ENCODE peak calls at places on chromosomes 1 and 21, in four cellular contexts. X is CD8-positive, alpha-beta T cell; P is left ventricle myocardium inferior; E is adrenal gland. Y is an unnamed sample.

GRCh38 chr1:48107516-48107915 is 110.3 kb upstream of the TRABD2B start:
- DNase-seq in X (no peak), P (no peak), E (no peak), Y (no peak)

GRCh38 chr1:32963746-32964460 is 706 bp downstream of the RNF19B start:
- DNase-seq in X (peak; percentile 67), P (peak; percentile 51), E (peak; percentile 60), Y (peak; percentile 76)

GRCh38 chr1:234918216-234918841 is 210.3 kb downstream of the TOMM20 start:
- DNase-seq in X (no peak), P (peak; percentile 38), E (no peak), Y (no peak)

GRCh38 chr1:227225715-227226346 is 92.5 kb downstream of the CDC42BPA start:
- DNase-seq in X (no peak), P (no peak), E (peak; percentile 25), Y (no peak)

GRCh38 chr1:114345930-114346479 is 165.0 kb downstream of the TRIM33 start:
- DNase-seq in X (no peak), P (peak; percentile 28), E (peak; percentile 28), Y (no peak)

GRCh38 chr1:187958207-187958606 is 1129.5 kb downstream of the PLA2G4A start:
- DNase-seq in X (no peak), P (no peak), E (no peak), Y (no peak)

GRCh38 chr1:109790735-109791494 is 27.2 kb upstream of the EPS8L3 start:
- DNase-seq in X (peak; percentile 87), P (peak; percentile 39), E (peak; percentile 41), Y (peak; percentile 69)

GRCh38 chr1:223230161-223230881 is 87.3 kb upstream of the TLR5 start:
- DNase-seq in X (no peak), P (no peak), E (no peak), Y (no peak)

GRCh38 chr1:21759818-21760217 is 23.1 kb downstream of the USP48 start:
- DNase-seq in X (no peak), P (no peak), E (no peak), Y (no peak)

GRCh38 chr21:36126621-36127110 is 8.2 kb upstream of the CBR3 start:
- DNase-seq in X (no peak), P (no peak), E (no peak), Y (no peak)

GRCh38 chr1:160826546-160826945 is 30.6 kb downstream of the LY9 start:
- DNase-seq in X (no peak), P (no peak), E (no peak), Y (no peak)

GRCh38 chr1:70140894-70141293 is 64.5 kb downstream of the LRRC40 start:
- DNase-seq in X (no peak), P (no peak), E (no peak), Y (no peak)

GRCh38 chr1:47280142-47280541 is 33.8 kb downstream of the STIL start:
- DNase-seq in X (no peak), P (no peak), E (no peak), Y (no peak)

GRCh38 chr1:34746101-34746500 is 8.7 kb upstream of the GJB5 start:
- DNase-seq in X (no peak), P (no peak), E (no peak), Y (no peak)

GRCh38 chr1:224435318-224435763 is 744 bp upstream of the WDR26 start:
- DNase-seq in X (no peak), P (no peak), E (no peak), Y (no peak)

GRCh38 chr1:33222381-33222780 is 33.9 kb upstream of the ZNF362 start:
- DNase-seq in X (no peak), P (no peak), E (no peak), Y (no peak)

GRCh38 chr1:40625076-40625475 is 40.4 kb downstream of the RIMS3 start:
- DNase-seq in X (peak; percentile 37), P (no peak), E (peak; percentile 71), Y (peak; percentile 11)

GRCh38 chr1:117128323-117129079 is 7.0 kb upstream of the TRIM45 start:
- DNase-seq in X (no peak), P (no peak), E (no peak), Y (no peak)

GRCh38 chr1:53356637-53357036 is 28.8 kb upstream of the LRP8 start:
- DNase-seq in X (no peak), P (no peak), E (no peak), Y (no peak)

GRCh38 chr21:20647603-20648002 is 350.6 kb upstream of the NCAM2 start:
- DNase-seq in X (no peak), P (no peak), E (no peak), Y (no peak)

GRCh38 chr1:80799457-80799856 is 1001.3 kb upstream of the ADGRL2 start:
- DNase-seq in X (no peak), P (no peak), E (no peak), Y (no peak)

GRCh38 chr1:211589782-211590721 is 11.1 kb upstream of the SLC30A1 start:
- DNase-seq in X (no peak), P (peak; percentile 71), E (peak; percentile 61), Y (no peak)

GRCh38 chr1:47785561-47786271 is 211.5 kb downstream of the TRABD2B start:
- DNase-seq in X (no peak), P (no peak), E (peak; percentile 44), Y (no peak)

GRCh38 chr1:121522061-121522759 is 337.4 kb downstream of the SRGAP2C start:
- DNase-seq in X (no peak), P (no peak), E (no peak), Y (no peak)

GRCh38 chr1:10765734-10766478 is 30.5 kb downstream of the CASZ1 start:
- DNase-seq in X (no peak), P (no peak), E (no peak), Y (no peak)

GRCh38 chr1:220874201-220874655 is 5.0 kb upstream of the HLX start:
- DNase-seq in X (no peak), P (no peak), E (peak; percentile 34), Y (no peak)

GRCh38 chr1:147509786-147510360 is 31.4 kb upstream of the BCL9 start:
- DNase-seq in X (no peak), P (peak; percentile 35), E (peak; percentile 85), Y (no peak)

GRCh38 chr21:37269481-37269880 is 2.3 kb upstream of the VPS26C start:
- DNase-seq in X (no peak), P (no peak), E (no peak), Y (no peak)

GRCh38 chr1:103953386-103953785 is 203.7 kb downstream of the AMY1C start:
- DNase-seq in X (no peak), P (no peak), E (no peak), Y (no peak)

GRCh38 chr1:96995351-96995750 is 273.8 kb downstream of the PTBP2 start:
- DNase-seq in X (no peak), P (no peak), E (no peak), Y (no peak)

GRCh38 chr1:44170281-44170823 is 28.9 kb upstream of the KLF18 start:
- DNase-seq in X (no peak), P (no peak), E (no peak), Y (no peak)

GRCh38 chr1:180935326-180936109 is 22.8 kb downstream of the KIAA1614 start:
- DNase-seq in X (no peak), P (no peak), E (no peak), Y (peak; percentile 60)

GRCh38 chr1:199422206-199422605 is 605.3 kb upstream of the NR5A2 start:
- DNase-seq in X (no peak), P (no peak), E (no peak), Y (no peak)

GRCh38 chr21:45364464-45365185 is 40.3 kb upstream of the COL18A1 start:
- DNase-seq in X (no peak), P (no peak), E (peak; percentile 41), Y (no peak)

GRCh38 chr1:6909857-6910256 is 124.6 kb downstream of the CAMTA1 start:
- DNase-seq in X (no peak), P (no peak), E (no peak), Y (no peak)

GRCh38 chr1:157920748-157921147 is 72.7 kb upstream of the KIRREL1 start:
- DNase-seq in X (no peak), P (no peak), E (no peak), Y (no peak)

GRCh38 chr1:177629526-177629925 is 340.3 kb downstream of the SEC16B start:
- DNase-seq in X (no peak), P (no peak), E (no peak), Y (no peak)

GRCh38 chr1:19319196-19319595 is 7.1 kb downstream of the SLC66A1 start:
- DNase-seq in X (no peak), P (no peak), E (peak; percentile 4), Y (no peak)
- H3K4me3 ChIP-seq in X (no peak overlapping the region), P (no peak overlapping the region), E (no peak overlapping the region), Y (no peak overlapping the region)

GRCh38 chr1:241555526-241555925 is 23.3 kb downstream of the KMO start:
- DNase-seq in X (no peak), P (no peak), E (no peak), Y (no peak)

GRCh38 chr1:241557551-241558193 is 25.5 kb downstream of the KMO start:
- DNase-seq in X (no peak), P (no peak), E (no peak), Y (no peak)

DNA sequence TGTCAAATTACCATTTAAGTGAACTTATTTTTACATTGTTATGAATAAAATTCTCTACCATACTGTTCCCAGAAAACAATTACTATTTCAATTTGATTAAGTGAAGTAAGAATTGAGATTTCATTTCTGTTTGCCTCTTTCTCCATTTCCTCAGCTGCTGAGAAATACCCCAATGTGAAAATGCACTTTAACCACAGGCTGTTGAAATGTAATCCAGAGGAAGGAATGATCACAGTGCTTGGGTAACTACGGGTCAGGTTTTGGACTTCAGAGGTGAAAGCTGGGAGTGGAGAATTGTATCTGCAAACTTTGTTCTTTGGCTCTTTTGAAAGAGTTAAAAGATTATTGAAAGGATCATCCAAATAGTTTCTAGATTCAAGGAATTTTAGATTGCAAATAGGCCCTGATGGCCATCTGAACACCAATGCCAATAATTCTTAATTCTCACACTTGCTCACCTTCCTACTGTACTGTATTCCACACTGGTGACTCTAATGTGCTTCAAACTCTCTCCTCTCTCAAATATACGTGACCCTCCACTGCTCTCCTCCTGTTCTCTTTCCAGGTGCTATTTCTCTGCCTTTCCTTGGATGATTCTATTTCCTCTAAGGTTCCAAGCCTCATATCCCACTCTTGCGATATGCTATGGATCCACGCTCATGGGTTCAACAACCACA is 28.5 kb downstream of the KMO start:
- DNase-seq in X (no peak), P (no peak), E (no peak), Y (no peak)
- TF ChIP-seq CTCF in X (no peak), P (no peak), E (no peak), Y (no peak)

GRCh38 chr1:155759966-155760630 is 71.2 kb downstream of the DAP3 start:
- DNase-seq in X (no peak), P (no peak), E (no peak), Y (no peak)
- H3K36me3 ChIP-seq in X (peaks cover 29% of the 10 kb centered on the region), P (peaks cover 87% of the 10 kb centered on the region), E (no peaks in the 10 kb centered on the region), Y (peaks cover 25% of the 10 kb centered on the region)

GRCh38 chr1:246791303-246791918 is 67.2 kb downstream of the SCCPDH start:
- DNase-seq in X (no peak), P (no peak), E (no peak), Y (no peak)

GRCh38 chr1:246790364-246790763 is 66.2 kb downstream of the SCCPDH start:
- DNase-seq in X (no peak), P (no peak), E (no peak), Y (no peak)

GRCh38 chr1:246792603-246793002 is 68.4 kb downstream of the SCCPDH start:
- DNase-seq in X (no peak), P (no peak), E (no peak), Y (no peak)

GRCh38 chr1:246789454-246790339 is 65.5 kb downstream of the SCCPDH start:
- DNase-seq in X (no peak), P (no peak), E (no peak), Y (no peak)

DNA sequence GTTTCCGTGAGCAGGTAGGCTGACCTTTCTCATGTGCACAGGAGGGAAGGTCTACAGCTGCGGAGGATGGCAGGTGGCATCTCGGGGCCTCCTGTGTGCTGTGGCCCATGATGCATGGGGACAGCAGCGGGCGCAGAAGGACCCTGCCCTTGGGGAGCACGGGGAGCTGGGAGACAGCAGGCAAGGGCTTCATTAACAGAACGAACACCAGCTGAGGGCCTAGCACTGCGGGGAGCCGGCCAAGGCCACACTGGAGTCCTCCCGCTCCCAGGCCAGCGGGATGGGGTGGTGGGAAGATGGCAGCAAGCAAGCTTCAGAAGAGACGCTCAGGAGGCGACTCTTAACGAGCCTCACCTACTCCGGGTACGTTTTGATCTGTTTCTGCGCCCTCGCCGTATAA is 66.6 kb downstream of the SCCPDH start:
- DNase-seq in X (no peak), P (no peak), E (no peak), Y (no peak)
- H3K4me3 ChIP-seq in X (no peak overlapping the region), P (no peak overlapping the region), E (no peak overlapping the region), Y (no peak overlapping the region)